ENCODE peak calls at places on chromosomes 2 and 18, in five cellular contexts. One of them, this sample, is unnamed.

GRCh38 chr18:76099931-76100457 is 395.0 kb downstream of the ZNF516 start:
- DNase-seq in HFF-Myc: no peak
- DNase-seq in heart left ventricle: no peak
- DNase-seq in BJ: no peak
- DNase-seq in NCI-H1694 treated with DMSO at 0.1 percent for 48 hours: no peak
- DNase-seq in this sample: no peak

GRCh38 chr18:213505-213904 is 54.3 kb downstream of the THOC1 start:
- DNase-seq in NCI-H1694 treated with DMSO at 0.1 percent for 48 hours: no peak
- DNase-seq in HFF-Myc: no peak
- DNase-seq in BJ: no peak
- DNase-seq in heart left ventricle: no peak
- DNase-seq in this sample: no peak

GRCh38 chr2:235857613-235858012 is 310.6 kb downstream of the GBX2 start:
- DNase-seq in NCI-H1694 treated with DMSO at 0.1 percent for 48 hours: no peak
- DNase-seq in HFF-Myc: no peak
- DNase-seq in heart left ventricle: no peak
- DNase-seq in BJ: no peak
- DNase-seq in this sample: no peak

GRCh38 chr2:180579388-180579787 is 401.0 kb upstream of the UBE2E3 start:
- DNase-seq in heart left ventricle: no peak
- DNase-seq in NCI-H1694 treated with DMSO at 0.1 percent for 48 hours: no peak
- DNase-seq in BJ: no peak
- DNase-seq in HFF-Myc: no peak
- DNase-seq in this sample: no peak

GRCh38 chr2:131580187-131580586 is 52.5 kb downstream of the CCDC74A start:
- DNase-seq in heart left ventricle: no peak
- DNase-seq in HFF-Myc: no peak
- DNase-seq in BJ: no peak
- DNase-seq in NCI-H1694 treated with DMSO at 0.1 percent for 48 hours: no peak
- DNase-seq in this sample: no peak

GRCh38 chr2:29245742-29246387 is 130.7 kb downstream of the CLIP4 start:
- DNase-seq in NCI-H1694 treated with DMSO at 0.1 percent for 48 hours: no peak
- DNase-seq in HFF-Myc: no peak
- DNase-seq in heart left ventricle: no peak
- DNase-seq in BJ: no peak
- DNase-seq in this sample: no peak

GRCh38 chr2:73821227-73821626 is 7.5 kb upstream of the STAMBP start:
- DNase-seq in BJ: no peak
- DNase-seq in NCI-H1694 treated with DMSO at 0.1 percent for 48 hours: no peak
- DNase-seq in HFF-Myc: no peak
- DNase-seq in heart left ventricle: no peak
- DNase-seq in this sample: no peak

GRCh38 chr2:181900007-181900651 is 8.6 kb downstream of the ITPRID2 start:
- DNase-seq in heart left ventricle: no peak
- DNase-seq in BJ: no peak
- DNase-seq in HFF-Myc: no peak
- DNase-seq in NCI-H1694 treated with DMSO at 0.1 percent for 48 hours: no peak
- DNase-seq in this sample: no peak

GRCh38 chr2:160144278-160144990 is 55.6 kb downstream of the ITGB6 start:
- DNase-seq in NCI-H1694 treated with DMSO at 0.1 percent for 48 hours: no peak
- DNase-seq in heart left ventricle: no peak
- DNase-seq in HFF-Myc: no peak
- DNase-seq in BJ: no peak
- DNase-seq in this sample: no peak

GRCh38 chr2:101234169-101234938 is 18.3 kb upstream of the CNOT11 start:
- DNase-seq in BJ: no peak
- DNase-seq in NCI-H1694 treated with DMSO at 0.1 percent for 48 hours: no peak
- DNase-seq in heart left ventricle: no peak
- DNase-seq in HFF-Myc: no peak
- DNase-seq in this sample: no peak

GRCh38 chr2:148103946-148104345 is 83.1 kb downstream of the MBD5 start:
- DNase-seq in NCI-H1694 treated with DMSO at 0.1 percent for 48 hours: no peak
- DNase-seq in heart left ventricle: no peak
- DNase-seq in BJ: no peak
- DNase-seq in HFF-Myc: no peak
- DNase-seq in this sample: no peak

GRCh38 chr2:14137643-14138042 is 494.9 kb upstream of the LRATD1 start:
- DNase-seq in HFF-Myc: no peak
- DNase-seq in BJ: no peak
- DNase-seq in heart left ventricle: no peak
- DNase-seq in NCI-H1694 treated with DMSO at 0.1 percent for 48 hours: peak; percentile 8
- DNase-seq in this sample: no peak

GRCh38 chr2:127125821-127126220 is 18.9 kb upstream of the BIN1 start:
- DNase-seq in heart left ventricle: no peak
- DNase-seq in NCI-H1694 treated with DMSO at 0.1 percent for 48 hours: no peak
- DNase-seq in HFF-Myc: no peak
- DNase-seq in BJ: no peak
- DNase-seq in this sample: no peak

GRCh38 chr2:107002735-107003134 is 116.8 kb upstream of the ST6GAL2 start:
- DNase-seq in BJ: no peak
- DNase-seq in HFF-Myc: peak; percentile 42
- DNase-seq in heart left ventricle: no peak
- DNase-seq in NCI-H1694 treated with DMSO at 0.1 percent for 48 hours: no peak
- DNase-seq in this sample: no peak

GRCh38 chr2:207219716-207220414 is 54.1 kb upstream of the KLF7 start:
- DNase-seq in BJ: peak; percentile 52
- DNase-seq in heart left ventricle: no peak
- DNase-seq in HFF-Myc: peak; percentile 56
- DNase-seq in NCI-H1694 treated with DMSO at 0.1 percent for 48 hours: no peak
- DNase-seq in this sample: no peak

GRCh38 chr2:101463885-101464653 is 10.8 kb downstream of the RFX8 start:
- DNase-seq in NCI-H1694 treated with DMSO at 0.1 percent for 48 hours: no peak
- DNase-seq in heart left ventricle: no peak
- DNase-seq in HFF-Myc: peak; percentile 74
- DNase-seq in BJ: peak; percentile 62
- DNase-seq in this sample: no peak

GRCh38 chr18:66734451-66734850 is 130.6 kb upstream of the CDH19 start:
- DNase-seq in HFF-Myc: no peak
- DNase-seq in heart left ventricle: no peak
- DNase-seq in BJ: no peak
- DNase-seq in NCI-H1694 treated with DMSO at 0.1 percent for 48 hours: no peak
- DNase-seq in this sample: no peak

GRCh38 chr2:37306024-37306423 is 18.6 kb downstream of the PRKD3 start:
- DNase-seq in BJ: no peak
- DNase-seq in NCI-H1694 treated with DMSO at 0.1 percent for 48 hours: no peak
- DNase-seq in heart left ventricle: no peak
- DNase-seq in HFF-Myc: no peak
- DNase-seq in this sample: no peak

GRCh38 chr2:227864161-227864756 is 7.2 kb upstream of the DAW1 start:
- DNase-seq in BJ: no peak
- DNase-seq in HFF-Myc: no peak
- DNase-seq in NCI-H1694 treated with DMSO at 0.1 percent for 48 hours: no peak
- DNase-seq in heart left ventricle: no peak
- DNase-seq in this sample: no peak

GRCh38 chr2:85988914-85989270 is 100.1 kb upstream of the ST3GAL5 start:
- DNase-seq in heart left ventricle: no peak
- DNase-seq in NCI-H1694 treated with DMSO at 0.1 percent for 48 hours: no peak
- DNase-seq in BJ: no peak
- DNase-seq in HFF-Myc: no peak
- DNase-seq in this sample: no peak

GRCh38 chr18:12121175-12122095 is 27.8 kb downstream of the ANKRD62 start:
- DNase-seq in BJ: no peak
- DNase-seq in NCI-H1694 treated with DMSO at 0.1 percent for 48 hours: no peak
- DNase-seq in HFF-Myc: no peak
- DNase-seq in heart left ventricle: no peak
- DNase-seq in this sample: no peak

GRCh38 chr2:232488721-232489300 is 1.2 kb upstream of the ECEL1 start:
- DNase-seq in BJ: no peak
- DNase-seq in heart left ventricle: no peak
- DNase-seq in HFF-Myc: no peak
- DNase-seq in NCI-H1694 treated with DMSO at 0.1 percent for 48 hours: no peak
- DNase-seq in this sample: peak; percentile 9

GRCh38 chr2:46865181-46865970 is 50.2 kb downstream of the MCFD2 start:
- DNase-seq in heart left ventricle: no peak
- DNase-seq in NCI-H1694 treated with DMSO at 0.1 percent for 48 hours: no peak
- DNase-seq in HFF-Myc: no peak
- DNase-seq in BJ: no peak
- DNase-seq in this sample: no peak

GRCh38 chr2:65819963-65820362 is 387.6 kb upstream of the SPRED2 start:
- DNase-seq in NCI-H1694 treated with DMSO at 0.1 percent for 48 hours: no peak
- DNase-seq in heart left ventricle: no peak
- DNase-seq in HFF-Myc: no peak
- DNase-seq in BJ: no peak
- DNase-seq in this sample: no peak

GRCh38 chr2:119234021-119235019 is 10.7 kb downstream of the STEAP3 start:
- DNase-seq in BJ: no peak
- DNase-seq in HFF-Myc: no peak
- DNase-seq in heart left ventricle: no peak
- DNase-seq in NCI-H1694 treated with DMSO at 0.1 percent for 48 hours: peak; percentile 53
- DNase-seq in this sample: no peak

GRCh38 chr2:208985644-208986043 is 438.2 kb upstream of the MAP2 start:
- DNase-seq in heart left ventricle: no peak
- DNase-seq in NCI-H1694 treated with DMSO at 0.1 percent for 48 hours: no peak
- DNase-seq in HFF-Myc: no peak
- DNase-seq in BJ: no peak
- DNase-seq in this sample: no peak

GRCh38 chr2:166411473-166412230 is 35.9 kb upstream of the SCN9A start:
- DNase-seq in HFF-Myc: peak; percentile 35
- DNase-seq in NCI-H1694 treated with DMSO at 0.1 percent for 48 hours: no peak
- DNase-seq in BJ: no peak
- DNase-seq in heart left ventricle: no peak
- DNase-seq in this sample: no peak

GRCh38 chr2:152042636-152043615 is 55.9 kb downstream of the CACNB4 start:
- DNase-seq in NCI-H1694 treated with DMSO at 0.1 percent for 48 hours: no peak
- DNase-seq in heart left ventricle: no peak
- DNase-seq in BJ: no peak
- DNase-seq in HFF-Myc: no peak
- DNase-seq in this sample: no peak

GRCh38 chr2:172997031-172997430 is 78.6 kb upstream of the MAP3K20 start:
- DNase-seq in heart left ventricle: no peak
- DNase-seq in NCI-H1694 treated with DMSO at 0.1 percent for 48 hours: no peak
- DNase-seq in BJ: no peak
- DNase-seq in HFF-Myc: no peak
- DNase-seq in this sample: no peak

GRCh38 chr2:201194097-201194496 is 11.2 kb downstream of the CASP10 start:
- DNase-seq in heart left ventricle: no peak
- DNase-seq in NCI-H1694 treated with DMSO at 0.1 percent for 48 hours: no peak
- DNase-seq in HFF-Myc: no peak
- DNase-seq in BJ: no peak
- DNase-seq in this sample: no peak

GRCh38 chr18:76354348-76354747 is 140.7 kb downstream of the ZNF516 start:
- DNase-seq in NCI-H1694 treated with DMSO at 0.1 percent for 48 hours: no peak
- DNase-seq in BJ: no peak
- DNase-seq in HFF-Myc: no peak
- DNase-seq in heart left ventricle: no peak
- DNase-seq in this sample: no peak

GRCh38 chr2:149767516-149767974 is 180.0 kb upstream of the MMADHC start:
- DNase-seq in BJ: peak; percentile 78
- DNase-seq in HFF-Myc: no peak
- DNase-seq in NCI-H1694 treated with DMSO at 0.1 percent for 48 hours: no peak
- DNase-seq in heart left ventricle: no peak
- DNase-seq in this sample: no peak

GRCh38 chr18:22238036-22238435 is 68.6 kb downstream of the GATA6 start:
- DNase-seq in BJ: no peak
- DNase-seq in NCI-H1694 treated with DMSO at 0.1 percent for 48 hours: no peak
- DNase-seq in HFF-Myc: no peak
- DNase-seq in heart left ventricle: no peak
- DNase-seq in this sample: no peak

GRCh38 chr2:11377915-11378649 is 33.6 kb upstream of the ROCK2 start:
- DNase-seq in BJ: no peak
- DNase-seq in heart left ventricle: no peak
- DNase-seq in NCI-H1694 treated with DMSO at 0.1 percent for 48 hours: no peak
- DNase-seq in HFF-Myc: no peak
- DNase-seq in this sample: no peak

GRCh38 chr18:43271593-43272432 is 5.5 kb downstream of the SYT4 start:
- DNase-seq in heart left ventricle: no peak
- DNase-seq in HFF-Myc: peak; percentile 27
- DNase-seq in NCI-H1694 treated with DMSO at 0.1 percent for 48 hours: peak; percentile 35
- DNase-seq in BJ: peak; percentile 3
- DNase-seq in this sample: no peak

GRCh38 chr2:174495365-174496012 is 8.7 kb upstream of the GPR155 start:
- DNase-seq in BJ: no peak
- DNase-seq in heart left ventricle: no peak
- DNase-seq in HFF-Myc: no peak
- DNase-seq in NCI-H1694 treated with DMSO at 0.1 percent for 48 hours: no peak
- DNase-seq in this sample: no peak